ENCODE peak calls at places on chromosomes 6 and 20, in four cellular contexts. U is GM23248, V is ascending aorta, A is DND-41. R is an unnamed sample.

GRCh38 chr6:100796049-100796823 is 84.9 kb downstream of the ASCC3 start:
- DNase-seq in V (no peak), A (no peak), U (no peak), R (no peak)

GRCh38 chr6:26064619-26065257 is 22.5 kb upstream of the HFE start:
- DNase-seq in A (peak; percentile 51), U (peak; percentile 70), V (no peak), R (no peak)

GRCh38 chr20:19462491-19462890 is 250.0 kb downstream of the SLC24A3 start:
- DNase-seq in U (no peak), V (peak; percentile 45), A (no peak), R (no peak)

GRCh38 chr6:147142684-147143245 is 61.5 kb upstream of the STXBP5 start:
- DNase-seq in A (no peak), V (no peak), U (no peak), R (no peak)

GRCh38 chr20:4088766-4089165 is 73.4 kb upstream of the RNF24 start:
- DNase-seq in V (peak; percentile 55), A (no peak), U (no peak), R (no peak)

GRCh38 chr6:103797738-103798137 is 1062.0 kb downstream of the HACE1 start:
- DNase-seq in V (no peak), U (peak; percentile 23), A (no peak), R (no peak)

GRCh38 chr20:6704132-6704861 is 63.2 kb upstream of the BMP2 start:
- DNase-seq in A (no peak), V (no peak), U (peak; percentile 74), R (no peak)

GRCh38 chr6:145544031-145544430 is 191.3 kb downstream of the EPM2A start:
- DNase-seq in A (no peak), U (peak; percentile 74), V (no peak), R (no peak)

GRCh38 chr20:50799176-50799889 is 4.5 kb downstream of the BCAS4 start:
- DNase-seq in U (no peak), A (no peak), V (no peak), R (no peak)

GRCh38 chr6:85255661-85256060 is 194.2 kb upstream of the NT5E start:
- DNase-seq in A (no peak), U (no peak), V (no peak), R (no peak)

GRCh38 chr20:41386502-41387427 is 20.1 kb upstream of the EMILIN3 start:
- DNase-seq in U (peak; percentile 33), V (no peak), A (no peak), R (peak; percentile 21)

GRCh38 chr6:91464201-91464600 is 877.3 kb upstream of the MAP3K7 start:
- DNase-seq in V (no peak), U (no peak), A (no peak), R (no peak)

GRCh38 chr20:51930775-51931174 is 128.5 kb upstream of the SALL4 start:
- DNase-seq in V (no peak), U (peak; percentile 77), A (no peak), R (no peak)

GRCh38 chr6:111711476-111711875 is 105.8 kb upstream of the TRAF3IP2 start:
- DNase-seq in A (no peak), V (peak; percentile 56), U (peak; percentile 49), R (peak; percentile 21)

GRCh38 chr20:35840403-35840802 is 68.6 kb downstream of the PHF20 start:
- DNase-seq in A (no peak), U (no peak), V (no peak), R (no peak)

GRCh38 chr6:160973311-160973710 is 18.3 kb upstream of the MAP3K4 start:
- DNase-seq in V (no peak), U (peak; percentile 74), A (no peak), R (no peak)

GRCh38 chr6:148509789-148510581 is 167.3 kb downstream of the SASH1 start:
- DNase-seq in V (peak; percentile 89), U (peak; percentile 98), A (no peak), R (peak; percentile 54)

GRCh38 chr6:155195903-155196302 is 67.9 kb upstream of the CLDN20 start:
- DNase-seq in A (no peak), V (no peak), U (no peak), R (no peak)

GRCh38 chr20:10761232-10761631 is 87.4 kb upstream of the JAG1 start:
- DNase-seq in V (no peak), A (no peak), U (no peak), R (no peak)

GRCh38 chr20:58811334-58811733 is 39.4 kb downstream of the GNAS-AS1 start:
- DNase-seq in A (no peak), U (no peak), V (no peak), R (no peak)

GRCh38 chr20:46250772-46251171 is 57.5 kb downstream of the CDH22 start:
- DNase-seq in V (no peak), A (no peak), U (no peak), R (no peak)

GRCh38 chr6:103875221-103875620 is 984.5 kb downstream of the HACE1 start:
- DNase-seq in A (no peak), V (no peak), U (no peak), R (no peak)

DNA sequence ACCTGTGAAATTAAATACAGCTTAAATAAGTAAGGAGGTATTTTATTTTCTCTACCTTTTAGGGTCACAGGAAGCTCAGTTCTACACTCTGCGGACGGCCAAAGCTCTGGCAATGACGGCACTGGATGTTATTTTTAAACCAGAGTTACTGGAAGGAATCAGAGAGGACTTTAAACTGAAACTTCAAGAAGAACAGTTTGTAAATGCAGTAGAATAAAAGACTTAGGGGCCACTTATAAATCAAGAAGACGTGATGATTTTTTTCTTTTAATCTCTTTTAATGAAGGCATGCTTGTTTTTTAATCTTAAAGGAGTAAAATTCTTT is 16.2 kb downstream of the PM20D2 start:
- DNase-seq in U (no peak), A (no peak), V (peak; percentile 80), R (no peak)
- H3K36me3 ChIP-seq in U (no peaks in the 10 kb centered on the region), A (peaks cover 64% of the 10 kb centered on the region), V (peaks cover 36% of the 10 kb centered on the region), R (no peaks in the 10 kb centered on the region)

GRCh38 chr6:108637963-108638362 is 77.2 kb downstream of the FOXO3 start:
- DNase-seq in V (no peak), A (no peak), U (no peak), R (no peak)
- H3K4me3 ChIP-seq in V (no peak overlapping the region), A (no peak overlapping the region), U (no peak overlapping the region), R (no peak overlapping the region)

GRCh38 chr6:20416567-20417345 is 15.1 kb downstream of the E2F3 start:
- DNase-seq in A (no peak), V (no peak), U (no peak), R (no peak)
- H3K36me3 ChIP-seq in A (peaks cover 45% of the 10 kb centered on the region), V (no peaks in the 10 kb centered on the region), U (no peaks in the 10 kb centered on the region), R (no peaks in the 10 kb centered on the region)

GRCh38 chr6:151377095-151377494 is 14.3 kb downstream of the ZBTB2 start:
- DNase-seq in V (no peak), U (no peak), A (no peak), R (no peak)

GRCh38 chr6:151374024-151374423 is 17.3 kb downstream of the ZBTB2 start:
- DNase-seq in A (no peak), U (no peak), V (no peak), R (no peak)

GRCh38 chr6:151375833-151376232 is 15.5 kb downstream of the ZBTB2 start:
- DNase-seq in V (no peak), U (no peak), A (no peak), R (no peak)

GRCh38 chr6:151379933-151380847 is 11.2 kb downstream of the ZBTB2 start:
- DNase-seq in A (no peak), V (peak; percentile 39), U (peak; percentile 57), R (no peak)

GRCh38 chr6:151376440-151376839 is 14.9 kb downstream of the ZBTB2 start:
- DNase-seq in V (peak; percentile 22), A (no peak), U (no peak), R (no peak)
- H3K4me3 ChIP-seq in V (no peak overlapping the region), A (no peak overlapping the region), U (no peak overlapping the region), R (no peak overlapping the region)

DNA sequence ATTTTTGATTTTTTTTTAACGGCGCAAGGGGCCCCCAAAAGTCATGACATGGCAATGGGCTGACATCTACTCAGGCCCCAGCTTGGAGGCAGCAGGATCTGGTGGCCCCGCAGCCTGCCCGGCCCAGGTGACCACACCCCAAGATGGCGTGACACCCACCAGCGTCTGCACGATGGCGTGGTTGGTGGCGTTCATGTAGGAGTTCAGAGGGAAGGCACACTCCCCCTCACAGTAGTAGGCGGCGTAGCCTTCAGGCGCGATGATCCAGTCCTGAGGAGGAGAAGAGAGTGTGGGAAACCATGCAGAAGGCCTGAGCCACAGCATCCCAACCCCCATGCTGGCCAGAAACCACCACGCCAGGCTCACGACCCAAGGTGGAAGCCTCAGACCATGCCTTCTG is 93.4 kb downstream of the BMP7 start:
- DNase-seq in V (no peak), U (no peak), A (no peak), R (no peak)
- H3K36me3 ChIP-seq in V (no peaks in the 10 kb centered on the region), U (no peaks in the 10 kb centered on the region), A (no peaks in the 10 kb centered on the region), R (no peaks in the 10 kb centered on the region)

GRCh38 chr6:6832439-6832838 is 243.9 kb downstream of the LY86 start:
- DNase-seq in U (no peak), A (no peak), V (no peak), R (no peak)
- H3K4me3 ChIP-seq in U (no peak overlapping the region), A (no peak overlapping the region), V (no peak overlapping the region), R (no peak overlapping the region)

DNA sequence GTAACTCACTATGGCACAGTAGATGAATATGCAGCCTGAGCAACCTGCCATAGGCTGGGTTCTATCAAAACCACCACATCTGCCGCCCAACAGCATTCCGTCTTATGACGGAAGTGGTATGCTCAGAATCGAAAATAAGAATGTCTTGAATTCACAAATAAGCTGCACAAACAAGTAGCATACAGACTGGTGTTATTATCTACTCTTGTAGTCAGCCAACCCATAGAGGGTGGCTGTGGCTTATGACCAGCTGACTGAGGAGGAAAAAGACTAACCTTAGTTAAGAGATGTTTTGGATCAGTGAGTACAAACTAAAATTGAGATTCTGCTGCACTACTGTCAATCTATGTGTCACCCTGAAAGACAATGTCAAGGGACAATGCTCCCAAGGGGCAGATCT is 1255.1 kb upstream of the EYS start:
- DNase-seq in V (no peak), U (no peak), A (no peak), R (no peak)
- H3K36me3 ChIP-seq in V (no peaks in the 10 kb centered on the region), U (no peaks in the 10 kb centered on the region), A (no peaks in the 10 kb centered on the region), R (no peaks in the 10 kb centered on the region)

DNA sequence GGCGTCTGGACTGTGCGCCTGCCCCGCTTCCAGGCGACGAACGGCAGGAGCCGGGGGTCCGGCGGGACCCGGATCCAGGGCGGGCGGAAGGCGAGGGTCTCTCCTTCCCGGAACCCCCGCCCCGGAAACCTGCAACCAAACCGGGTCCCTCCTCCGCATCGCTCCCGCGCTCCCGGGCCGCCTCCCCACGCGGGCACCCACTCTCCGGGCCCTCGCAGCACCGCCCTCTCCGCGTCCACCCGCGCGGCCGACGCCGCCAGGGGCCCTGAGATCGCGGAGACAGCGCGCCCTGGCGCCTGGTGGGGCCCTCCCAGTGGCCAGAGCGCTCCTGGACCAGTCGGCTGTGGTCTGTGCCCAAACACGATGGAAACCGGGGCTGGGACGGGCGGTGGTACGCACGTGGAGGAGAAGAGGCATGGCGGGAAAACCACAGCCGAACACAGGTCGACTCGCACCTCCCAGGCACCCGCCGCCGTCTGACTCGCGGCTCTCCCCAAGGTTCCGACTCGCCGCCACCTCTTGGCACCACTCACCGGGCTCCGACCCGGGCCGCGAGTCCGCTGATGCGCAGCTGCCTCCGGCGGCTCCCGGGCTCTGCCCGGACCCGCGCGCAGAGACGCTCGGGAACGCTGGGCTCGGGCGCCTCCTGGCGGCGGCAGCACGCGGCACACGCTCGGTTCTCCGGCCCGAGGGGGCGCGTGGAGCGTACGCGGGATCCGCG is 7.9 kb downstream of the NKX2-2 start:
- DNase-seq in V (no peak), A (no peak), U (peak; percentile 69), R (no peak)
- H3K4me3 ChIP-seq in V (peak overlapping the region; percentile 53), A (no peak overlapping the region), U (peak overlapping the region; percentile 59), R (peak overlapping the region; percentile 44)